ENCODE peak calls at places on chromosome 1, in nine cellular contexts. R, G, D, Q, P, M, S, O and I are unnamed samples.

GRCh38 chr1:27496604-27497155 is 6.7 kb upstream of the WASF2 start:
- DNase-seq in P (peak), G (peak), S (no peak), D (no peak), R (peak), Q (no peak), M (no peak), O (no peak), I (peak)

GRCh38 chr1:160781129-160781808 is 14.7 kb upstream of the LY9 start:
- DNase-seq in M (no peak), D (no peak), S (no peak), Q (no peak), R (no peak), P (no peak), O (no peak), G (no peak), I (peak)

GRCh38 chr1:78070758-78071157 is 25.0 kb downstream of the GIPC2 start:
- DNase-seq in S (no peak), O (no peak), D (no peak), M (no peak), P (no peak), G (no peak), R (no peak), Q (peak), I (no peak)

GRCh38 chr1:15328785-15329480 is 80.8 kb upstream of the EFHD2 start:
- DNase-seq in M (no peak), Q (peak), D (no peak), G (peak), S (no peak), R (no peak), P (peak), O (no peak), I (no peak)

GRCh38 chr1:173062156-173062938 is 11.6 kb upstream of the TNFSF18 start:
- DNase-seq in M (no peak), D (no peak), O (no peak), G (no peak), R (no peak), Q (peak), P (no peak), S (no peak), I (no peak)

GRCh38 chr1:214632091-214632490 is 29.1 kb downstream of the CENPF start:
- DNase-seq in M (no peak), Q (no peak), D (peak), G (no peak), O (peak), P (no peak), S (no peak), R (no peak), I (no peak)

GRCh38 chr1:241456743-241457142 is 62.8 kb downstream of the FH start:
- DNase-seq in S (no peak), D (no peak), R (no peak), P (no peak), O (no peak), M (no peak), Q (no peak), G (no peak), I (no peak)

GRCh38 chr1:191851799-191852595 is 306.3 kb upstream of the RGS18 start:
- DNase-seq in Q (peak), M (no peak), R (no peak), S (no peak), P (no peak), D (no peak), G (no peak), O (no peak), I (no peak)

GRCh38 chr1:78543941-78544630 is 53.3 kb downstream of the PTGFR start:
- DNase-seq in D (no peak), P (no peak), Q (no peak), R (no peak), M (no peak), S (no peak), O (no peak), G (no peak), I (no peak)

GRCh38 chr1:31228986-31229385 is 10.7 kb downstream of the NKAIN1 start:
- DNase-seq in O (no peak), D (no peak), P (no peak), Q (no peak), S (no peak), G (no peak), M (no peak), R (no peak), I (no peak)

GRCh38 chr1:230940848-230941247 is 37.8 kb downstream of the TTC13 start:
- DNase-seq in D (no peak), M (no peak), G (no peak), Q (peak), P (no peak), S (no peak), R (no peak), O (no peak), I (no peak)

GRCh38 chr1:50968884-50969610 is 998 bp upstream of the CDKN2C start:
- DNase-seq in S (no peak), G (peak), D (no peak), P (peak), O (peak), R (peak), M (peak), Q (peak), I (peak)

GRCh38 chr1:52463891-52464290 is 59.5 kb downstream of the PRPF38A start:
- DNase-seq in D (no peak), M (no peak), S (no peak), R (no peak), G (no peak), Q (no peak), P (no peak), O (no peak), I (no peak)

GRCh38 chr1:168343566-168343965 is 62.9 kb downstream of the TBX19 start:
- DNase-seq in R (peak), S (no peak), P (no peak), O (no peak), G (no peak), D (no peak), M (no peak), Q (no peak), I (no peak)

GRCh38 chr1:114703242-114703641 is 7.9 kb upstream of the AMPD1 start:
- DNase-seq in M (no peak), D (no peak), G (no peak), R (no peak), S (no peak), O (no peak), Q (peak), P (no peak), I (no peak)

GRCh38 chr1:205108464-205108863 is 13.3 kb downstream of the RBBP5 start:
- DNase-seq in Q (peak), O (no peak), M (no peak), G (no peak), D (no peak), R (no peak), S (no peak), P (no peak), I (no peak)

GRCh38 chr1:38558476-38559179 is 300.9 kb downstream of the RRAGC start:
- DNase-seq in M (no peak), P (no peak), S (no peak), R (peak), Q (no peak), G (no peak), D (no peak), O (no peak), I (peak)

GRCh38 chr1:115677172-115677542 is 35.4 kb downstream of the VANGL1 start:
- DNase-seq in S (no peak), D (no peak), R (no peak), G (no peak), M (no peak), Q (peak), P (no peak), O (no peak), I (no peak)

GRCh38 chr1:19349999-19350398 is 37.9 kb downstream of the SLC66A1 start:
- DNase-seq in M (no peak), G (no peak), D (no peak), Q (no peak), O (no peak), P (no peak), R (no peak), S (no peak), I (peak)

GRCh38 chr1:185297986-185298385 is 19.1 kb downstream of the IVNS1ABP start:
- DNase-seq in G (no peak), Q (peak), R (no peak), S (no peak), D (no peak), O (no peak), M (no peak), P (no peak), I (no peak)

GRCh38 chr1:25875856-25876692 is 566 bp upstream of the PAQR7 start:
- DNase-seq in G (no peak), S (peak), P (no peak), M (no peak), R (no peak), D (no peak), Q (no peak), O (no peak), I (peak)

GRCh38 chr1:36765785-36766300 is 268.5 kb downstream of the GRIK3 start:
- DNase-seq in G (no peak), Q (no peak), O (no peak), M (no peak), R (peak), S (no peak), P (no peak), D (no peak), I (no peak)